ENCODE peak calls at places on chromosomes 7 and 10, in nine cellular contexts. N is upper lobe of right lung; D is cardiac muscle cell; L is fibroblast of the aortic adventitia; Q is sigmoid colon; I is GM12865; A is epithelial cell of proximal tubule; V is stomach; E is CD8-positive, alpha-beta T cell. P is an unnamed sample.

GRCh38 chr10:34699904-34700303 is 115.2 kb downstream of the PARD3 start:
- DNase-seq in Q (no peak), I (no peak), L (no peak), E (no peak), D (no peak), V (no peak), N (no peak), A (no peak), P (no peak)

GRCh38 chr10:127148066-127148932 is 48.1 kb downstream of the INSYN2A start:
- DNase-seq in V (no peak), L (peak; percentile 86), N (no peak), Q (no peak), A (peak; percentile 80), I (no peak), E (no peak), D (peak; percentile 84), P (peak; percentile 79)

GRCh38 chr7:13790611-13791010 is 198.9 kb downstream of the ETV1 start:
- DNase-seq in A (no peak), Q (no peak), L (no peak), D (no peak), N (no peak), E (no peak), I (no peak), V (no peak), P (no peak)

GRCh38 chr7:47725031-47725780 is 143.3 kb upstream of the TNS3 start:
- DNase-seq in N (no peak), E (no peak), V (peak; percentile 31), L (peak; percentile 4), Q (no peak), D (no peak), A (peak; percentile 74), I (no peak), P (peak; percentile 89)

GRCh38 chr7:66666313-66666952 is 37.8 kb downstream of the KCTD7 start:
- DNase-seq in E (no peak), I (no peak), D (no peak), L (no peak), N (no peak), Q (no peak), V (no peak), A (no peak), P (no peak)

GRCh38 chr10:82190432-82191260 is 315.7 kb downstream of the NRG3 start:
- DNase-seq in Q (no peak), A (peak; percentile 36), L (peak; percentile 0), D (peak; percentile 26), N (no peak), E (no peak), I (no peak), V (no peak), P (no peak)

GRCh38 chr7:117993377-117994003 is 120.2 kb upstream of the CTTNBP2 start:
- DNase-seq in L (peak; percentile 14), E (no peak), I (peak; percentile 49), Q (no peak), N (no peak), D (peak; percentile 1), A (no peak), V (no peak), P (no peak)

GRCh38 chr10:3775671-3776551 is 9.1 kb downstream of the KLF6 start:
- DNase-seq in A (no peak), E (peak; percentile 49), I (peak; percentile 26), V (no peak), Q (peak; percentile 67), L (peak; percentile 68), D (peak; percentile 71), N (no peak), P (no peak)

GRCh38 chr10:45379303-45379726 is 5.3 kb downstream of the ALOX5 start:
- DNase-seq in Q (no peak), A (no peak), V (no peak), D (no peak), N (peak; percentile 83), L (no peak), E (no peak), I (no peak), P (no peak)

GRCh38 chr7:132571970-132572369 is 4.3 kb downstream of the PLXNA4 start:
- DNase-seq in N (no peak), I (no peak), L (no peak), A (no peak), Q (no peak), D (no peak), E (no peak), V (no peak), P (no peak)

GRCh38 chr10:36759111-36759805 is 366.1 kb upstream of the ANKRD30A start:
- DNase-seq in Q (no peak), V (no peak), I (no peak), D (peak; percentile 77), N (no peak), E (no peak), L (peak; percentile 95), A (no peak), P (peak; percentile 1)

GRCh38 chr7:96114190-96114589 is 207.7 kb downstream of the SLC25A13 start:
- DNase-seq in N (no peak), D (no peak), A (no peak), Q (no peak), E (no peak), V (no peak), I (no peak), L (no peak), P (no peak)

GRCh38 chr10:35421553-35422178 is 85.4 kb downstream of the CCNY start:
- DNase-seq in N (no peak), D (peak; percentile 86), A (peak; percentile 94), L (peak; percentile 88), V (no peak), I (no peak), Q (peak; percentile 85), E (no peak), P (peak; percentile 83)

GRCh38 chr10:89516149-89516832 is 19.1 kb downstream of the SLC16A12 start:
- DNase-seq in L (peak; percentile 89), Q (peak; percentile 80), E (no peak), V (no peak), A (peak; percentile 85), I (no peak), D (peak; percentile 88), N (no peak), P (peak; percentile 92)

GRCh38 chr10:339038-339391 is 203.8 kb downstream of the ZMYND11 start:
- DNase-seq in D (no peak), N (no peak), Q (no peak), I (no peak), A (no peak), L (peak; percentile 40), E (no peak), V (no peak), P (no peak)

GRCh38 chr10:132248455-132249231 is 59.1 kb downstream of the STK32C start:
- DNase-seq in E (no peak), Q (no peak), L (peak; percentile 4), N (peak; percentile 80), I (no peak), D (peak; percentile 33), V (peak; percentile 53), A (no peak), P (no peak)

GRCh38 chr7:130959743-130960207 is 225.8 kb upstream of the KLF14 start:
- DNase-seq in L (peak; percentile 92), A (no peak), V (no peak), Q (no peak), E (no peak), I (peak; percentile 74), N (no peak), D (peak; percentile 86), P (no peak)

GRCh38 chr10:20274580-20274979 is 458.3 kb downstream of the PLXDC2 start:
- DNase-seq in Q (no peak), D (peak; percentile 19), I (no peak), N (no peak), V (no peak), A (no peak), E (no peak), L (no peak), P (no peak)

GRCh38 chr7:50206521-50207250 is 97.8 kb upstream of the IKZF1 start:
- DNase-seq in Q (no peak), V (no peak), L (no peak), D (no peak), E (peak; percentile 84), N (no peak), A (no peak), I (no peak), P (no peak)

GRCh38 chr7:8785081-8785480 is 351.7 kb downstream of the NXPH1 start:
- DNase-seq in V (no peak), D (no peak), E (no peak), N (no peak), L (no peak), Q (no peak), A (no peak), I (no peak), P (no peak)
- TF ChIP-seq CTCF in V (no peak), D (no peak), E (no peak), N (no peak), L (no peak), Q (no peak), A (no peak), I (no peak), P (no peak)

DNA sequence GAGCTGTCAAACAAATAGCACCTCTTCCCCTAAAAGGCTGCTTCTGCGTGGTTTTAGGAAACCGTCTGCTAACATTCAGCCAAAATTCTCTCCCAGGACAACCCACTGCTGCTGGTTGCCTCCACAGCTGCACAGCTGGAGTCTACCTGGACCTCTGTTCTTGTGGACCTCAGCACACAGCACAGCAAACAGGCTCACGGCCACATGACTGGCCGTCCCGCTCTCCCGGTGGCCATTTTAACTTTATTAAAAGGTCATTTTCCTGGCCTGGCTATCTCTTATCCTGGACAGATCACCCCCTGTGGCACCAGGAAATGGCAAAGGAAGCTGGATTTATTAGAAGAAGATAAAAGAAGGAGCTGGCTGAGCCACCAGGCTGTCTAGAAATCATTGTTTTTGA is 27.6 kb downstream of the SORBS1 start:
- DNase-seq in I (no peak), V (no peak), E (no peak), D (no peak), N (no peak), Q (no peak), A (no peak), L (no peak), P (no peak)
- TF ChIP-seq CTCF in I (no peak), V (no peak), E (no peak), D (no peak), N (no peak), Q (no peak), A (no peak), L (no peak), P (no peak)

DNA sequence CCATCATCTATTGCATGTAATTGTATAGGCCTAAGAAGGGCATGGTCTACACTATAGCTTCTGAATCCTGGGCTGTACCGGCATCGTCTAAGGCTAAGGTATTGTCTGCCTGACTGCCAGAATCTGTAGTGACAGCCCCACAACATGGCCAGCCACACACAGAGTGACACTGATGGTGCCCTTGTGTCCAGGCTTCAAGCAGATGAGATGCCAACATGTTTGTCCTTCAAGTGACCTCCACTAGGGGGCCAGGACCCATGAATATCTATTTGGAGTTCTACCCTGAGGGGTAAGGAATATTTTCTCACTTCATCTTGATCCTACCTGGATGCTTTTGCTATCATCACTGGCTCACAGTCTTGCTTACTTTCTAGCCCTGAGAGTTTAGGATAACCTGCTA is 1.5 kb downstream of the CYP3A7 start:
- DNase-seq in V (no peak), I (peak; percentile 21), Q (no peak), E (no peak), N (no peak), L (no peak), A (no peak), D (no peak), P (no peak)
- TF ChIP-seq CTCF in V (no peak), I (peak; percentile 44), Q (no peak), E (peak; percentile 29), N (peak; percentile 28), L (peak; percentile 35), A (peak; percentile 43), D (peak; percentile 22), P (peak; percentile 20)

DNA sequence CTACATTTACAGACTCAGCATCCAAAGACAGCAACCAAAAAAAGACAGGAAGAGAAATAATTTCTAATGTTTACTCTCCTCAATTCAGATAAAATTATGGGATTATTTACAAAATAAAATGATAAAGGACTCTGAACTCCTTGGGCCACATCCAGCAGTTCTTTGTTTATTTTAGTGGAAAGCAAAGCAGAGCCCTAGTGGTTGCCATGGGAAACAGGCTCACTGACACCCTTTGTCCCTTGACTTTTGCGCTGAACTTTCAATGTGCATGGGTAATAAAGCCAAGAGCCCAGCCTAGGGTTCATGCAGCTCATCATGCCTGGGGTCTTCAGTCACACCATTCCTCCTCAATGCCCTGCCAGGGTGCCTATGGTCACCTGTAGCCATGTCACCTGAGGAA is 442.6 kb upstream of the IGFBP3 start:
- DNase-seq in A (no peak), D (no peak), N (no peak), I (no peak), E (no peak), Q (no peak), V (no peak), L (no peak), P (no peak)
- TF ChIP-seq CTCF in A (no peak), D (no peak), N (no peak), I (no peak), E (no peak), Q (no peak), V (no peak), L (peak; percentile 1), P (no peak)

P was measured in kidney epithelial cell.